ENCODE peak calls at places on chromosomes 13 and 19, in eight cellular contexts. H, V, B, S, C, Q, Y and R are unnamed samples.

GRCh38 chr13:40271931-40272775 is 394.3 kb downstream of the FOXO1 start:
- DNase-seq in S (peak), Y (no peak), H (no peak), B (peak), V (peak), C (peak), Q (peak), R (peak)

GRCh38 chr13:45851171-45851889 is at the start of gene SIAH3:
- DNase-seq in C (peak), V (peak), H (no peak), B (no peak), Y (peak), S (peak), Q (no peak), R (no peak)

GRCh38 chr19:55617426-55617825 is 6.9 kb downstream of the ZNF784 start:
- DNase-seq in H (no peak), Q (no peak), B (no peak), S (no peak), C (no peak), Y (no peak), V (no peak), R (no peak)

GRCh38 chr13:102999498-102999897 is 66.7 kb downstream of the SLC10A2 start:
- DNase-seq in S (no peak), C (no peak), Y (no peak), Q (no peak), B (no peak), H (no peak), V (no peak), R (no peak)

GRCh38 chr13:76316998-76317527 is 569.1 kb downstream of the KCTD12 start:
- DNase-seq in Q (no peak), S (no peak), C (no peak), Y (no peak), B (no peak), V (no peak), H (no peak), R (no peak)

GRCh38 chr19:41144403-41144802 is 30.2 kb downstream of the CYP2F1 start:
- DNase-seq in V (peak), B (peak), S (peak), C (peak), H (peak), Q (peak), Y (peak), R (peak)

GRCh38 chr13:95392597-95392996 is 91.3 kb upstream of the ABCC4 start:
- DNase-seq in H (no peak), B (no peak), Q (no peak), S (no peak), Y (no peak), C (no peak), V (no peak), R (no peak)

GRCh38 chr19:19171821-19172532 is 1.9 kb upstream of the MEF2B start:
- DNase-seq in B (no peak), S (no peak), H (no peak), Q (peak), Y (no peak), V (peak), C (peak), R (peak)

GRCh38 chr19:5691205-5691929 is 1.3 kb downstream of the RPL36 start:
- DNase-seq in H (peak), B (peak), S (peak), C (peak), V (peak), Y (no peak), Q (no peak), R (peak)

GRCh38 chr19:42325896-42326771 is 699 bp downstream of the MEGF8 start:
- DNase-seq in V (no peak), C (no peak), S (peak), B (no peak), Q (no peak), H (no peak), Y (peak), R (no peak)

GRCh38 chr13:25906211-25906661 is 145.6 kb downstream of the SHISA2 start:
- DNase-seq in C (no peak), Q (no peak), S (no peak), Y (no peak), V (no peak), H (no peak), B (no peak), R (no peak)

GRCh38 chr19:18743281-18743825 is 47.8 kb downstream of the COMP start:
- DNase-seq in Y (peak), S (peak), C (peak), Q (no peak), V (peak), H (peak), B (peak), R (no peak)

GRCh38 chr13:111117289-111117688 is 2.2 kb downstream of the ARHGEF7 start:
- DNase-seq in Q (peak), V (no peak), H (no peak), S (no peak), Y (no peak), B (no peak), C (no peak), R (no peak)

GRCh38 chr13:111115841-111116500 is 861 bp downstream of the ARHGEF7 start:
- DNase-seq in Q (peak), H (no peak), B (peak), Y (no peak), C (peak), V (peak), S (peak), R (no peak)

GRCh38 chr13:76836311-76836710 is 49.9 kb downstream of the KCTD12 start:
- DNase-seq in Q (no peak), H (no peak), V (peak), B (no peak), C (peak), S (no peak), Y (no peak), R (no peak)

GRCh38 chr19:39342647-39343305 is 555 bp downstream of the SAMD4B start:
- DNase-seq in B (no peak), Q (no peak), Y (no peak), V (no peak), H (peak), C (peak), S (peak), R (no peak)

GRCh38 chr19:30857388-30857787 is 485.2 kb downstream of the ZNF536 start:
- DNase-seq in S (no peak), Y (no peak), B (no peak), C (no peak), Q (no peak), V (no peak), H (no peak), R (no peak)

GRCh38 chr19:29645911-29646310 is 19.4 kb upstream of the PLEKHF1 start:
- DNase-seq in V (peak), H (peak), B (peak), Y (no peak), C (peak), Q (peak), S (peak), R (peak)

GRCh38 chr19:39166571-39167391 is 30.0 kb upstream of the NCCRP1 start:
- DNase-seq in S (peak), V (no peak), Y (peak), H (peak), Q (no peak), C (no peak), B (peak), R (no peak)

GRCh38 chr19:6801397-6802086 is 29.0 kb downstream of the VAV1 start:
- DNase-seq in H (peak), S (peak), Q (no peak), Y (no peak), B (peak), V (peak), C (peak), R (peak)

GRCh38 chr19:35347930-35348298 is 212 bp downstream of the FFAR1 start:
- DNase-seq in V (no peak), B (no peak), C (no peak), H (peak), Q (no peak), Y (no peak), S (no peak), R (no peak)

GRCh38 chr13:74226791-74227475 is 92.7 kb upstream of the KLF12 start:
- DNase-seq in V (peak), H (no peak), B (no peak), Q (peak), S (no peak), Y (no peak), C (peak), R (no peak)

GRCh38 chr13:23510544-23510916 is 59.7 kb upstream of the TNFRSF19 start:
- DNase-seq in V (no peak), Y (no peak), B (no peak), Q (peak), S (no peak), H (no peak), C (peak), R (peak)

GRCh38 chr19:10009269-10009665 is 1.0 kb downstream of the COL5A3 start:
- DNase-seq in Q (peak), B (peak), C (peak), Y (no peak), S (peak), V (peak), H (peak), R (peak)

GRCh38 chr13:75806101-75806500 is 170.0 kb downstream of the LMO7 start:
- DNase-seq in V (no peak), C (no peak), S (no peak), B (no peak), H (no peak), Y (no peak), Q (no peak), R (no peak)

GRCh38 chr13:39485314-39485700 is 117.7 kb downstream of the LHFPL6 start:
- DNase-seq in C (peak), V (peak), B (no peak), H (no peak), Q (no peak), S (no peak), Y (no peak), R (no peak)

GRCh38 chr13:20303636-20304035 is 71.5 kb upstream of the GJB6 start:
- DNase-seq in Q (no peak), Y (no peak), H (no peak), S (no peak), B (no peak), V (peak), C (no peak), R (peak)

GRCh38 chr19:56297010-56297409 is 17.6 kb downstream of the ZSCAN5A start:
- DNase-seq in Q (no peak), B (no peak), V (no peak), Y (no peak), H (no peak), S (no peak), C (no peak), R (no peak)

GRCh38 chr19:50567052-50567841 is 988 bp downstream of the LRRC4B start:
- DNase-seq in Y (peak), C (no peak), V (no peak), Q (no peak), B (no peak), S (no peak), H (no peak), R (no peak)

GRCh38 chr13:45385320-45385719 is 32.9 kb downstream of the SLC25A30 start:
- DNase-seq in Y (no peak), V (no peak), S (no peak), C (no peak), H (no peak), B (no peak), Q (no peak), R (no peak)

GRCh38 chr19:1672038-1672768 is 19.8 kb upstream of the TCF3 start:
- DNase-seq in S (no peak), Y (peak), Q (peak), H (peak), V (peak), B (no peak), C (peak), R (peak)

GRCh38 chr19:18439910-18440237 is 1.9 kb upstream of the ISYNA1 start:
- DNase-seq in S (no peak), Q (no peak), B (no peak), V (no peak), H (no peak), C (no peak), Y (no peak), R (no peak)

GRCh38 chr19:56477429-56478338 is 539 bp upstream of the ZNF667 start:
- DNase-seq in V (peak), Y (peak), S (peak), Q (peak), H (peak), B (peak), C (peak), R (no peak)

GRCh38 chr13:108176685-108177274 is 38.6 kb downstream of the LIG4 start:
- DNase-seq in V (no peak), Y (peak), C (peak), S (no peak), B (no peak), H (no peak), Q (no peak), R (peak)

GRCh38 chr13:44870456-44870929 is 118.8 kb downstream of the NUFIP1 start:
- DNase-seq in B (no peak), H (peak), Q (no peak), Y (no peak), V (no peak), C (no peak), S (no peak), R (peak)

GRCh38 chr13:101149735-101150380 is 266.4 kb downstream of the NALCN start:
- DNase-seq in H (no peak), Q (peak), S (no peak), V (peak), C (peak), Y (peak), B (no peak), R (peak)

GRCh38 chr13:100128373-100128772 is 39.5 kb downstream of the PCCA start:
- DNase-seq in V (peak), B (no peak), Q (peak), H (no peak), C (no peak), S (no peak), Y (no peak), R (no peak)

GRCh38 chr13:21466527-21466926 is 7.4 kb upstream of the ZDHHC20 start:
- DNase-seq in B (no peak), S (no peak), V (no peak), Y (no peak), H (no peak), C (no peak), Q (no peak), R (no peak)

DNA sequence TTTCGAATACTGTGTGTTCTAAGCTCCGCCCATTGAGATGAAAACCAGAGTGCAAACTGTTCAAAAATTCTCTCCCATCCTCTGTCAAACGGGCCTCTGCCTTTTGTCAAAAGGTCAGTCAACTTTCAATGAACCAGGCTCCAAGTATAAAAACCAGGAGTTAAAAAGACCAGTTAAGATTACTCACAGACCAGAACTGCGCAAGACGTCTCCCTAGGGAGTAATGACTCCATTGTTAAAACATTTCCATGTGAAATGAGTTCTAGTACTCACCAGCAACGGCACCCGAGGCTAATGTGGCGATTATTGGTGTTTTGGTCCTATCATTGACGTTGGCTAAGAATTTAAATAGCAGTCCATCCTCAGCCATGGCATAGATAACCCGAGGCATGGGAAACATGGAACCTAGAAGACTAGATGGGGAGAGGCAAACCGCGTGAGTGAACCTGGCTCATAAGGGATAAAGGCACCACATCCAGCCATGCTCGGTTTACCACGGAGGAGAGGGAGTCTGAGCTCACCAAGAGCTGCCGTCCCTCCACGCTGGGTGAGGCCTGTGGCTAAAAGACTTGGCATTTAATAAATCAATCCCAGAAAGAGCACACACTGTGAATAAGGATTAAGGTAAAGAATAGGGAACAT is 73.3 kb downstream of the SLC7A1 start:
- DNase-seq in S (no peak), Y (no peak), H (no peak), V (peak), B (no peak), Q (peak), C (peak), R (peak)
- TF ChIP-seq CTCF in S (no peak), Y (no peak), H (no peak), V (no peak), B (no peak), Q (no peak), C (no peak), R (no peak)

DNA sequence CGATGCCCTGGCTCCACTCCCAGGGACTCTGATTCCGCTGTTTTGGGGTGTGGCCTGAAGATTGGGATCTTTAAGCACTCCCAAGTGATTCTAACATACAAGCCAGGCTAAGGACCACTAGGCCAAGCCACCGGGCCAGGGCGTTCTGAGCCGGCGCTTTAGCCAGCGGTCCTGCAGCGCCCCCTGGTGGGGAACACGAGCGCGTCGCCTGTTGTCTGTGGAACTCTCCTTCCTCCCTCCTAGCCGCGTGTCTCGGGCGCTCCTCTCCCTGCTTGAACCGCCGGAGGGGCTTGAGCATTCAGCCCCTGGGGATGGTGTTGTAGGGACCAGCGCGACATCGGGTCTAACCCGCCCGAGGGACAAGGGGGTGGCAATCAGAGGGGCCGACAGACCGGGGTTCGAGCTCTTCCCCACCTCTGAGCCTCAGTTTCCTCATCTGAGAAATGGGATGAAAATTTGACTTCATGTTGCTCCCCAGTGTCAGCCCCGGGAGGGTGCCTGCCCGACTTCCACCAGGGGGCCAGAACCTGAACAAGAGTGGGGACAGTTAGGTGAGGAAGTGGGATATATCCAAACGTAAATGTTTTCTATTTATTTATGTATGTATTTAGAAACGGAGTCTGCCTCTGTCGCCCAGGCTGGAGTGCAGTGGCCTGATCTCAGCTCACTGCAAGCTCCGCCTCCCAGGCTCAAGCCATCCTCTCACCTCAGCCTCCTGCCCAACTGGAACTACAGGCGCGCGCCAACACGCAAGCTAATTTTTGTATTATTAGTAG is 18.0 kb upstream of the PNMA8B start:
- DNase-seq in H (peak), C (peak), V (peak), Y (peak), B (peak), Q (peak), S (peak), R (peak)
- TF ChIP-seq CTCF in H (peak), C (peak), V (peak), Y (peak), B (peak), Q (peak), S (peak), R (peak)

GRCh38 chr19:13090511-13091231 is 12.0 kb downstream of the LYL1 start:
- DNase-seq in B (no peak), Y (peak), C (no peak), S (no peak), Q (no peak), H (no peak), V (no peak), R (no peak)

GRCh38 chr19:13087795-13088537 is 14.7 kb downstream of the LYL1 start:
- DNase-seq in S (no peak), C (no peak), Q (no peak), B (no peak), Y (no peak), V (no peak), H (no peak), R (no peak)

GRCh38 chr19:13087295-13087694 is 15.4 kb downstream of the LYL1 start:
- DNase-seq in H (no peak), V (no peak), Q (no peak), C (no peak), B (no peak), Y (no peak), S (no peak), R (no peak)

GRCh38 chr19:13089857-13090507 is 12.7 kb downstream of the LYL1 start:
- DNase-seq in B (no peak), V (no peak), S (no peak), C (no peak), Q (no peak), Y (no peak), H (no peak), R (no peak)

DNA sequence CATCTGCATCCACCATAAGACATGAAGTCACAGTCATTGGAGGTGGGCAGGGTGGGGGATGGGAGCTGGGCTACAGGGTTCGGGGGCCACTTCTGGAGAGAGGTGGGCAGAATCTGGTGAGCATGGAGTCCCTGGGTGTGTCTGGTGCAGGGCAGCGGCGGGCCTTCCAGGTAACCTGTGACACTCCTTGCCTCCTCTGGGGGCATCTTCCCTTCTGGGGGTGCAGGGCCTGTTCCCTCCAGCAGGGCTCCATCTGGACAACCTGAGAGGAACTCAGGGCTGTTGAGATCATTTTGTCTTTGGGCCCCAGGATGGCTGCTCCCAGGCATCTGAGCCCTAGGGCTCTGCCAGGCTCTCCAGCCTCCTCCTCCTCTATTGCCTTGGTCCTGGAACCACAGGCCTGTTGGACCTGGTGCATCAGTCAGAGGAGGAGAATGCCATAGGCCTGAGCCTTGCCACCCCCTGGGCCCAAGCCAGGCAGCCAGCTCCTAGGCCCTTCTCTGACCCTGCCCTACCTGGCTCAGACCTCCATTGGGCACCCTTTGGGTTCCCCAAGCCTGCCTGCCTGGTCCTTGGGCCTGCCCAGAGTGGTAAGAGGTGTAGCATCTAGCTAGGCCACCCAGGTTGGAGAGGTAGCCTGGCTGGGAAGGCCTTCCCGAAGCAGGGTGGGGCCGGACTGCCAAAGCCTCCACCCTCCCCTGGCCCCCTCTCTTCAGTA is 13.4 kb downstream of the LYL1 start:
- DNase-seq in H (no peak), Q (no peak), S (no peak), V (no peak), B (no peak), C (no peak), Y (peak), R (no peak)
- TF ChIP-seq CTCF in H (no peak), Q (peak), S (no peak), V (no peak), B (no peak), C (peak), Y (peak), R (peak)

DNA sequence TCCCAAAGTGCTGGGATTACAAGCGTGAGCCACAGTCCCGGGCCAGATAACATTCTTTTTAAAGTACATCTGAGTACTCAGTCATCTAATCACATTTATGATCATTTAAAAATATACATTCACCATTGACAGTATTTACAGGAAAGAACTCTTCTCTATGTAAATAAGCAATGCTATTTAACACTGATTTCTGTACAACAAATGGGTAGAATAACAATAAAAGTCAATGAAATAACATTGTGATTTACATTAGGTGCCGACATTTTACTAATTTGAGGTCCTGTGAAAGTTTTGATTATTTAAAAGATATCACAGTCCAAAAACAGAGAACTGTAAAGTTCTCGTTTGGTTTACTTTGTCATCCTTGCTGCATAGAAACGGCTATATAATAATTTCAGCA is 1763.7 kb downstream of the SLITRK1 start:
- DNase-seq in Q (no peak), Y (no peak), H (no peak), B (no peak), V (no peak), C (no peak), S (no peak), R (no peak)
- TF ChIP-seq CTCF in Q (no peak), Y (no peak), H (no peak), B (no peak), V (no peak), C (no peak), S (no peak), R (no peak)

GRCh38 chr19:45528744-45529453 is 21.6 kb downstream of the VASP start:
- DNase-seq in Y (no peak), C (peak), V (peak), Q (no peak), S (peak), H (peak), B (no peak), R (peak)
- TF ChIP-seq CTCF in Y (no peak), C (no peak), V (no peak), Q (no peak), S (no peak), H (no peak), B (no peak), R (no peak)